ENCODE peak calls at places on chromosome 6, in four cellular contexts. P is neural progenitor cell, N is MV-4-11, J is psoas muscle. F is an unnamed sample.
A peak's percentile ranks its signal among the peaks of the same experiment; 100 is the strongest.

GRCh38 chr6:169865346-169866139 is 114.1 kb downstream of the ERMARD start:
- DNase-seq in P (no peak), J (no peak), N (no peak), F (no peak)

GRCh38 chr6:37971711-37972410 is 152.3 kb downstream of the ZFAND3 start:
- DNase-seq in J (no peak), P (no peak), N (no peak), F (no peak)

GRCh38 chr6:128005009-128005408 is 104.2 kb upstream of the THEMIS start:
- DNase-seq in P (no peak), J (no peak), N (no peak), F (peak; percentile 17)

GRCh38 chr6:148874698-148875293 is 128.0 kb downstream of the UST start:
- DNase-seq in P (peak; percentile 75), N (no peak), J (no peak), F (peak; percentile 85)

GRCh38 chr6:159758031-159759001 is 3.5 kb upstream of the ACAT2 start:
- DNase-seq in J (no peak), P (no peak), N (no peak), F (peak; percentile 88)

GRCh38 chr6:169961772-169962561 is 210.5 kb downstream of the ERMARD start:
- DNase-seq in J (no peak), P (peak; percentile 72), N (no peak), F (no peak)

GRCh38 chr6:29451471-29452193 is 5.2 kb downstream of the OR11A1 start:
- DNase-seq in P (no peak), N (no peak), J (no peak), F (peak; percentile 34)

GRCh38 chr6:12490376-12490903 is 200.3 kb downstream of the EDN1 start:
- DNase-seq in N (no peak), P (no peak), J (no peak), F (peak; percentile 71)

GRCh38 chr6:14758421-14759043 is 487.3 kb upstream of the JARID2 start:
- DNase-seq in J (no peak), N (peak; percentile 72), P (no peak), F (no peak)

GRCh38 chr6:112027942-112028674 is 25.8 kb upstream of the CCN6 start:
- DNase-seq in J (no peak), N (no peak), P (no peak), F (no peak)

GRCh38 chr6:105804436-105804835 is 281.7 kb upstream of the PRDM1 start:
- DNase-seq in J (no peak), P (no peak), N (no peak), F (peak; percentile 91)

GRCh38 chr6:46751658-46752057 is 4.9 kb downstream of the ANKRD66 start:
- DNase-seq in N (no peak), P (no peak), J (no peak), F (no peak)

GRCh38 chr6:18314317-18314997 is 50.1 kb upstream of the DEK start:
- DNase-seq in P (no peak), J (no peak), N (no peak), F (peak; percentile 75)

GRCh38 chr6:125773387-125774341 is 17.1 kb upstream of the NCOA7 start:
- DNase-seq in P (no peak), J (no peak), N (no peak), F (no peak)

GRCh38 chr6:25700841-25701240 is 48.8 kb downstream of the SCGN start:
- DNase-seq in P (no peak), J (no peak), N (no peak), F (no peak)

GRCh38 chr6:31659649-31660223 is 842 bp downstream of the C6orf47 start:
- DNase-seq in P (peak; percentile 37), N (peak; percentile 7), J (no peak), F (peak; percentile 55)

GRCh38 chr6:91575032-91575431 is 988.2 kb upstream of the MAP3K7 start:
- DNase-seq in P (no peak), N (no peak), J (no peak), F (no peak)

GRCh38 chr6:107618672-107619071 is 128.8 kb downstream of the SOBP start:
- DNase-seq in J (no peak), P (no peak), N (no peak), F (no peak)

GRCh38 chr6:22873531-22874136 is 304.3 kb downstream of the HDGFL1 start:
- DNase-seq in J (no peak), N (no peak), P (no peak), F (no peak)